ENCODE peak calls at places on chromosomes 12 and 14, in six cellular contexts. U is hepatocyte, I is foreskin fibroblast, M is thoracic aorta, X is coronary artery, N is BJ. R is an unnamed sample.

GRCh38 chr14:104264495-104265265 is 126.3 kb downstream of the KIF26A start:
- DNase-seq in U (no peak), I (no peak), M (no peak), X (peak; percentile 63), N (no peak), R (no peak)

GRCh38 chr12:96811083-96811482 is 96.0 kb upstream of the NEDD1 start:
- DNase-seq in U (peak; percentile 25), I (peak; percentile 8), M (no peak), X (no peak), N (peak; percentile 56), R (peak; percentile 40)

GRCh38 chr12:121996050-121996944 is 25.4 kb upstream of the BCL7A start:
- DNase-seq in U (no peak), I (no peak), M (no peak), X (no peak), N (no peak), R (no peak)

GRCh38 chr14:80653951-80654350 is 287.6 kb downstream of the CEP128 start:
- DNase-seq in U (no peak), I (no peak), M (no peak), X (no peak), N (no peak), R (no peak)

GRCh38 chr12:6554168-6554989 is 1.5 kb downstream of the IFFO1 start:
- DNase-seq in U (peak; percentile 89), I (peak; percentile 67), M (no peak), X (no peak), N (no peak), R (no peak)

GRCh38 chr12:88468546-88468945 is 111.7 kb downstream of the KITLG start:
- DNase-seq in U (no peak), I (no peak), M (no peak), X (no peak), N (no peak), R (no peak)

GRCh38 chr12:57479376-57480115 is at the start of gene ARHGAP9:
- DNase-seq in U (no peak), I (no peak), M (no peak), X (no peak), N (no peak), R (no peak)

GRCh38 chr12:44696542-44696941 is 179.6 kb downstream of the NELL2 start:
- DNase-seq in U (no peak), I (no peak), M (no peak), X (no peak), N (no peak), R (no peak)

GRCh38 chr12:8629486-8630033 is 16.9 kb upstream of the AICDA start:
- DNase-seq in U (no peak), I (no peak), M (no peak), X (peak; percentile 77), N (peak; percentile 34), R (peak; percentile 1)

GRCh38 chr14:52447236-52447635 is 105.1 kb downstream of the TXNDC16 start:
- DNase-seq in U (no peak), I (no peak), M (no peak), X (no peak), N (no peak), R (no peak)

GRCh38 chr14:33836203-33836894 is 114.5 kb downstream of the EGLN3 start:
- DNase-seq in U (no peak), I (no peak), M (no peak), X (no peak), N (no peak), R (no peak)

GRCh38 chr12:26651036-26651435 is 182.0 kb downstream of the ITPR2 start:
- DNase-seq in U (no peak), I (no peak), M (no peak), X (no peak), N (no peak), R (no peak)

GRCh38 chr14:101191882-101192660 is 288.5 kb upstream of the RTL1 start:
- DNase-seq in U (no peak), I (no peak), M (no peak), X (peak; percentile 50), N (no peak), R (no peak)

GRCh38 chr14:39946796-39947195 is 514.6 kb upstream of the FBXO33 start:
- DNase-seq in U (peak; percentile 13), I (no peak), M (no peak), X (no peak), N (no peak), R (no peak)

GRCh38 chr12:29334911-29335310 is 46.1 kb downstream of the ERGIC2 start:
- DNase-seq in U (no peak), I (peak; percentile 8), M (no peak), X (no peak), N (no peak), R (no peak)

GRCh38 chr14:22556021-22556989 is 32.7 kb downstream of the DAD1 start:
- DNase-seq in U (no peak), I (peak; percentile 41), M (no peak), X (no peak), N (no peak), R (no peak)

GRCh38 chr14:57848786-57849185 is 17.1 kb downstream of the SLC35F4 start:
- DNase-seq in U (no peak), I (no peak), M (no peak), X (no peak), N (no peak), R (no peak)

GRCh38 chr14:102778616-102779351 is 1.5 kb downstream of the TRAF3 start:
- DNase-seq in U (no peak), I (no peak), M (no peak), X (no peak), N (no peak), R (no peak)

GRCh38 chr12:51195841-51196240 is 22.0 kb downstream of the POU6F1 start:
- DNase-seq in U (no peak), I (no peak), M (no peak), X (no peak), N (no peak), R (no peak)

GRCh38 chr14:52268191-52269061 is 928 bp downstream of the PTGDR start:
- DNase-seq in U (peak; percentile 14), I (no peak), M (no peak), X (no peak), N (no peak), R (no peak)

GRCh38 chr14:77965919-77966435 is 166.1 kb downstream of the ADCK1 start:
- DNase-seq in U (peak; percentile 55), I (no peak), M (no peak), X (no peak), N (no peak), R (no peak)

GRCh38 chr12:42482820-42483533 is 106.6 kb downstream of the PRICKLE1 start:
- DNase-seq in U (peak; percentile 91), I (peak; percentile 56), M (peak; percentile 6), X (peak; percentile 74), N (no peak), R (no peak)

GRCh38 chr12:42481368-42481767 is 108.2 kb downstream of the PRICKLE1 start:
- DNase-seq in U (no peak), I (no peak), M (no peak), X (no peak), N (no peak), R (no peak)

GRCh38 chr12:42482086-42482819 is 107.3 kb downstream of the PRICKLE1 start:
- DNase-seq in U (peak; percentile 39), I (peak; percentile 38), M (no peak), X (no peak), N (no peak), R (no peak)

GRCh38 chr12:42484996-42485395 is 104.5 kb downstream of the PRICKLE1 start:
- DNase-seq in U (no peak), I (no peak), M (no peak), X (no peak), N (no peak), R (no peak)

GRCh38 chr12:42483534-42483857 is 106.0 kb downstream of the PRICKLE1 start:
- DNase-seq in U (peak; percentile 62), I (no peak), M (no peak), X (peak; percentile 76), N (no peak), R (no peak)
- H3K4me3 ChIP-seq in U (peak overlapping the region; percentile 95), I (peak overlapping the region; percentile 69), M (peak overlapping the region; percentile 95), X (peak overlapping the region; percentile 85), N (peak overlapping the region; percentile 62), R (peak overlapping the region; percentile 73)

GRCh38 chr12:80778005-80778541 is 61.4 kb downstream of the MYF5 start:
- DNase-seq in U (peak; percentile 71), I (peak; percentile 96), M (no peak), X (no peak), N (peak; percentile 77), R (peak; percentile 77)

GRCh38 chr12:80776706-80777105 is 60.0 kb downstream of the MYF5 start:
- DNase-seq in U (no peak), I (no peak), M (no peak), X (no peak), N (no peak), R (no peak)

GRCh38 chr12:80777587-80777986 is 60.9 kb downstream of the MYF5 start:
- DNase-seq in U (no peak), I (no peak), M (no peak), X (no peak), N (no peak), R (no peak)

GRCh38 chr12:80780746-80781145 is 64.0 kb downstream of the MYF5 start:
- DNase-seq in U (no peak), I (no peak), M (no peak), X (no peak), N (no peak), R (no peak)

GRCh38 chr12:80781313-80781712 is 64.6 kb downstream of the MYF5 start:
- DNase-seq in U (no peak), I (no peak), M (no peak), X (no peak), N (no peak), R (no peak)
- TF ChIP-seq CTCF in U (no peak), I (no peak), M (no peak), X (no peak), N (no peak), R (no peak)

GRCh38 chr14:54730156-54730961 is 163.4 kb downstream of the SAMD4A start:
- DNase-seq in U (no peak), I (peak; percentile 95), M (no peak), X (no peak), N (peak; percentile 91), R (peak; percentile 38)
- H3K4me3 ChIP-seq in U (no peak overlapping the region), I (peak overlapping the region; percentile 46), M (peak overlapping the region; percentile 34), X (peak overlapping the region; percentile 35), N (peak overlapping the region; percentile 14), R (peak overlapping the region; percentile 13)

GRCh38 chr12:101750152-101750551 is 10.9 kb upstream of the SYCP3 start:
- DNase-seq in U (no peak), I (no peak), M (no peak), X (no peak), N (no peak), R (no peak)
- TF ChIP-seq CTCF in U (no peak), I (no peak), M (no peak), X (no peak), N (no peak), R (no peak)

R was measured in AG04449.